ENCODE peak calls at places on chromosomes 6 and 20, in five cellular contexts. H, T, F, C and N are unnamed samples.

GRCh38 chr6:168313371-168314028 is 6.1 kb downstream of the DACT2 start:
- DNase-seq in H (no peak), T (no peak), F (no peak), C (no peak), N (no peak)

GRCh38 chr20:47934761-47935160 is 149.5 kb upstream of the SULF2 start:
- DNase-seq in H (no peak), T (no peak), F (no peak), C (peak), N (no peak)

GRCh38 chr20:62628691-62629090 is 13.6 kb upstream of the SLCO4A1 start:
- DNase-seq in H (no peak), T (no peak), F (no peak), C (no peak), N (no peak)

GRCh38 chr6:86706449-86706848 is 230.9 kb upstream of the HTR1E start:
- DNase-seq in H (no peak), T (no peak), F (no peak), C (no peak), N (no peak)

GRCh38 chr6:109269953-109270517 is 112.2 kb downstream of the CD164 start:
- DNase-seq in H (no peak), T (no peak), F (no peak), C (no peak), N (no peak)

GRCh38 chr6:64459411-64459810 is 823.8 kb downstream of the PHF3 start:
- DNase-seq in H (no peak), T (no peak), F (no peak), C (no peak), N (no peak)

GRCh38 chr6:89921197-89921596 is 26.9 kb downstream of the GJA10 start:
- DNase-seq in H (no peak), T (no peak), F (no peak), C (no peak), N (no peak)

GRCh38 chr20:58271596-58272460 is 37.7 kb upstream of the RAB22A start:
- DNase-seq in H (no peak), T (no peak), F (no peak), C (no peak), N (no peak)

GRCh38 chr20:22248052-22248667 is 336.2 kb downstream of the FOXA2 start:
- DNase-seq in H (no peak), T (no peak), F (no peak), C (peak), N (no peak)

GRCh38 chr6:41644297-41644879 is 6.1 kb downstream of the MDFI start:
- DNase-seq in H (peak), T (no peak), F (no peak), C (no peak), N (no peak)

GRCh38 chr6:8085053-8085511 is 17.3 kb downstream of the EEF1E1 start:
- DNase-seq in H (no peak), T (peak), F (no peak), C (peak), N (peak)

GRCh38 chr20:57315083-57315963 is 14.3 kb upstream of the SPO11 start:
- DNase-seq in H (no peak), T (no peak), F (peak), C (no peak), N (no peak)